ENCODE peak calls at places on chromosomes 2 and 18, in four cellular contexts. O is psoas muscle; H is gastrocnemius medialis; I is CD4-positive, alpha-beta memory T cell. M is an unnamed sample. For H3K4me1, the result is how much of the 10 kb centered on the place peaks cover.

GRCh38 chr18:55088000-55088401 is 128.7 kb upstream of the CCDC68 start:
- DNase-seq in I (no peak), O (no peak), H (no peak), M (no peak)

GRCh38 chr18:57772387-57772799 is 30.7 kb downstream of the ATP8B1 start:
- DNase-seq in H (peak), I (no peak), O (no peak), M (no peak)

GRCh38 chr2:214325404-214325803 is 85.5 kb upstream of the VWC2L start:
- DNase-seq in H (no peak), O (no peak), I (no peak), M (no peak)

GRCh38 chr18:811192-812122 is 585 bp downstream of the YES1 start:
- DNase-seq in I (no peak), O (peak), H (peak), M (no peak)

GRCh38 chr2:122749347-122749850 is 993.9 kb downstream of the TSN start:
- DNase-seq in O (no peak), I (no peak), H (no peak), M (no peak)

GRCh38 chr2:212052412-212053159 is 486.0 kb downstream of the ERBB4 start:
- DNase-seq in H (no peak), I (no peak), O (no peak), M (no peak)

GRCh38 chr2:45904267-45904921 is 252.9 kb downstream of the PRKCE start:
- DNase-seq in H (no peak), O (no peak), I (no peak), M (no peak)

GRCh38 chr18:59988098-59988706 is 88.4 kb downstream of the PMAIP1 start:
- DNase-seq in O (peak), I (peak), H (no peak), M (no peak)

GRCh38 chr2:39954346-39954745 is 175.3 kb upstream of the THUMPD2 start:
- DNase-seq in O (no peak), H (no peak), I (no peak), M (no peak)

GRCh38 chr2:61144697-61145268 is 17.2 kb upstream of the C2orf74 start:
- DNase-seq in H (peak), I (peak), O (peak), M (peak)

GRCh38 chr2:108637304-108637669 is 82.0 kb upstream of the RANBP2 start:
- DNase-seq in O (peak), I (no peak), H (peak), M (no peak)

DNA sequence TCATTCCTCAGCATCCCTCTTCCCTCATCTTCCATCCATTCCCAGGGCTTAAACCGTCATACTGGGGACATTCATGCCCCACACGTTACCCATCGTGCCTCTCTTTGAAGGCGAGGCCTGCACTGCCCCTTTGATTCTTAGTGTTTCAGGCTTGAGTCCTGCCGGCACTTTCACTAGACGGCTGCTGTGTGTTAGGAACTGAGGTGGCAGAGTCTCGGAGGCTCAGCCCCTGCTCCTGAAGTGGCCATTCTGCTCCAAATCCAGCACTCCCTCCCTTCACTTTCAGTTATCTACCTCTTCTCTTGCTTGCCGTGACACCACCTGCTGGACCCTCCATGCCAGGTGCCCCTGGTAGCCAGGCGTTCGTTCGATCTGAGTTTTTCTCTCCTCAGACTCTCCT is 43.0 kb downstream of the GRHL1 start:
- DNase-seq in O (no peak), I (no peak), H (no peak), M (no peak)
- H3K4me1 ChIP-seq in O (under half), I (under half), H (under half), M (under half)

DNA sequence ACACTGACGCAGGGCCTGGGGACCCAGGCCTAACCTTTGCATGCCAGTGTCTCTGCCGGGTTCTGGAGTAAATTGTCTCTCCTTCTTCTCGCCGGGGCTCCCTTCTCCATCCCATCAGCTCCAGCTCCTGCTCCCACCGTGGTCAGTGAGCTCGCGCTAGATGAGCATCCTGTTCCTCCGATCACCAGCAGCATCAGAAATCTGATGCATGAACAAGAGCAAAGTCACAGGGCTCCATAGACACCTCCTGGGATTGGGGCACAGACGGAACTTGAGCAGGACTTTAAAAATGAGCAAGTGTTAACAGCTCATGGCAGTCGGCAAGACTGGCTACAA is 65.8 kb upstream of the ID2 start:
- DNase-seq in I (no peak), O (no peak), H (no peak), M (no peak)
- H3K27ac ChIP-seq in I (no peak), O (no peak), H (no peak), M (no peak)

DNA sequence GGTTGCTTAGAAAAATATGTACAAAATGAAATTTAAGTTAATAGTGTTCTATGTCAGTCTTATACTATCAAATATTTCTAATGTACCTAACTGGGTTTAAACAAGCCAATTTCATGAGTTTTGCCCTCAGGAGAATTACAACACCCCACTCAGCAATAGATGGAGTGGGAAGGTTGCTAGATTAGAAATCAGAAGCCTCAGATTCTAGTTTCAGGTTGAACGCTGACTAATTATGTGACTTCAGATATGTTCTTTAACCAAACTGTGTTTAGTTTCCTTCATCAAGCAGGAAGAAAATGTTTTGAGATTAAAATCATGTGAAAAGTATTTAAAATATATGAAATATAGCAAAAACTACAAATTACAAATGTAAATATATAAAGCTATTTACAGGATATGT is 133.8 kb upstream of the KCNH7 start:
- DNase-seq in O (no peak), H (no peak), I (no peak), M (no peak)
- H3K4me1 ChIP-seq in O (under half), H (under half), I (under half), M (under half)

GRCh38 chr2:85536479-85536878 is 2.5 kb upstream of the MAT2A start:
- DNase-seq in H (no peak), O (no peak), I (no peak), M (no peak)
- H3K27ac ChIP-seq in H (peak), O (peak), I (no peak), M (peak)

M was measured in thoracic aorta.